ENCODE peak calls at places on chromosomes 2 and 18, in eight cellular contexts. One of them, this sample, is unnamed.

GRCh38 chr2:108396845-108397244 is 19.1 kb downstream of the SULT1C4 start:
- DNase-seq in epithelial cell of esophagus: peak
- DNase-seq in left lung: no peak
- DNase-seq in BE2C: peak
- DNase-seq in astrocyte of the cerebellum: no peak
- DNase-seq in transverse colon: no peak
- DNase-seq in AG04450: no peak
- DNase-seq in psoas muscle: no peak
- DNase-seq in this sample: peak

GRCh38 chr2:182229288-182229687 is 197.5 kb downstream of the PDE1A start:
- DNase-seq in left lung: no peak
- DNase-seq in BE2C: no peak
- DNase-seq in AG04450: no peak
- DNase-seq in psoas muscle: no peak
- DNase-seq in transverse colon: no peak
- DNase-seq in epithelial cell of esophagus: peak
- DNase-seq in astrocyte of the cerebellum: no peak
- DNase-seq in this sample: peak

GRCh38 chr18:11040823-11041712 is 108.3 kb downstream of the PIEZO2 start:
- DNase-seq in AG04450: peak
- DNase-seq in BE2C: peak
- DNase-seq in astrocyte of the cerebellum: peak
- DNase-seq in transverse colon: peak
- DNase-seq in epithelial cell of esophagus: peak
- DNase-seq in psoas muscle: no peak
- DNase-seq in left lung: no peak
- DNase-seq in this sample: peak

GRCh38 chr2:1742300-1742679 is 2.0 kb downstream of the PXDN start:
- DNase-seq in BE2C: no peak
- DNase-seq in transverse colon: no peak
- DNase-seq in astrocyte of the cerebellum: no peak
- DNase-seq in epithelial cell of esophagus: no peak
- DNase-seq in psoas muscle: no peak
- DNase-seq in left lung: no peak
- DNase-seq in AG04450: no peak
- DNase-seq in this sample: peak

GRCh38 chr2:64799592-64800252 is 146.0 kb upstream of the SERTAD2 start:
- DNase-seq in left lung: no peak
- DNase-seq in astrocyte of the cerebellum: no peak
- DNase-seq in epithelial cell of esophagus: peak
- DNase-seq in transverse colon: no peak
- DNase-seq in BE2C: peak
- DNase-seq in psoas muscle: no peak
- DNase-seq in AG04450: no peak
- DNase-seq in this sample: peak

GRCh38 chr18:62828091-62828640 is 112.8 kb downstream of the PHLPP1 start:
- DNase-seq in transverse colon: no peak
- DNase-seq in AG04450: no peak
- DNase-seq in psoas muscle: no peak
- DNase-seq in left lung: no peak
- DNase-seq in epithelial cell of esophagus: no peak
- DNase-seq in astrocyte of the cerebellum: no peak
- DNase-seq in BE2C: no peak
- DNase-seq in this sample: peak

GRCh38 chr2:218272531-218273212 is 2.4 kb downstream of the PNKD start:
- DNase-seq in epithelial cell of esophagus: peak
- DNase-seq in left lung: peak
- DNase-seq in astrocyte of the cerebellum: peak
- DNase-seq in transverse colon: peak
- DNase-seq in psoas muscle: peak
- DNase-seq in BE2C: peak
- DNase-seq in AG04450: no peak
- DNase-seq in this sample: peak

GRCh38 chr18:45521151-45521550 is 94.1 kb upstream of the SLC14A2 start:
- DNase-seq in psoas muscle: no peak
- DNase-seq in BE2C: no peak
- DNase-seq in left lung: no peak
- DNase-seq in epithelial cell of esophagus: no peak
- DNase-seq in transverse colon: no peak
- DNase-seq in astrocyte of the cerebellum: peak
- DNase-seq in AG04450: no peak
- DNase-seq in this sample: peak

GRCh38 chr2:47354013-47354816 is 48.7 kb upstream of the MSH2 start:
- DNase-seq in BE2C: peak
- DNase-seq in psoas muscle: no peak
- DNase-seq in left lung: no peak
- DNase-seq in AG04450: no peak
- DNase-seq in epithelial cell of esophagus: peak
- DNase-seq in transverse colon: peak
- DNase-seq in astrocyte of the cerebellum: peak
- DNase-seq in this sample: peak

GRCh38 chr2:127479219-127479825 is 47.0 kb downstream of the IWS1 start:
- DNase-seq in epithelial cell of esophagus: peak
- DNase-seq in astrocyte of the cerebellum: peak
- DNase-seq in BE2C: no peak
- DNase-seq in AG04450: peak
- DNase-seq in transverse colon: no peak
- DNase-seq in psoas muscle: no peak
- DNase-seq in left lung: no peak
- DNase-seq in this sample: peak

GRCh38 chr2:70280242-70280798 is 13.2 kb downstream of the SNRPG start:
- DNase-seq in epithelial cell of esophagus: no peak
- DNase-seq in left lung: no peak
- DNase-seq in astrocyte of the cerebellum: no peak
- DNase-seq in AG04450: no peak
- DNase-seq in transverse colon: no peak
- DNase-seq in BE2C: no peak
- DNase-seq in psoas muscle: no peak
- DNase-seq in this sample: no peak

GRCh38 chr18:7982216-7982615 is 415.1 kb downstream of the PTPRM start:
- DNase-seq in transverse colon: no peak
- DNase-seq in epithelial cell of esophagus: no peak
- DNase-seq in psoas muscle: no peak
- DNase-seq in left lung: no peak
- DNase-seq in AG04450: no peak
- DNase-seq in BE2C: no peak
- DNase-seq in astrocyte of the cerebellum: no peak
- DNase-seq in this sample: peak

GRCh38 chr18:8800445-8800844 is 95.1 kb downstream of the MTCL1 start:
- DNase-seq in psoas muscle: no peak
- DNase-seq in epithelial cell of esophagus: peak
- DNase-seq in astrocyte of the cerebellum: peak
- DNase-seq in AG04450: peak
- DNase-seq in BE2C: no peak
- DNase-seq in left lung: no peak
- DNase-seq in transverse colon: no peak
- DNase-seq in this sample: peak

GRCh38 chr18:11091746-11092145 is 57.6 kb downstream of the PIEZO2 start:
- DNase-seq in transverse colon: no peak
- DNase-seq in epithelial cell of esophagus: no peak
- DNase-seq in astrocyte of the cerebellum: no peak
- DNase-seq in left lung: no peak
- DNase-seq in psoas muscle: no peak
- DNase-seq in AG04450: no peak
- DNase-seq in BE2C: no peak
- DNase-seq in this sample: peak

GRCh38 chr2:45755585-45756330 is 104.3 kb downstream of the PRKCE start:
- DNase-seq in transverse colon: no peak
- DNase-seq in psoas muscle: no peak
- DNase-seq in astrocyte of the cerebellum: peak
- DNase-seq in AG04450: no peak
- DNase-seq in epithelial cell of esophagus: no peak
- DNase-seq in left lung: no peak
- DNase-seq in BE2C: no peak
- DNase-seq in this sample: peak

GRCh38 chr18:28009589-28009988 is 167.3 kb downstream of the CDH2 start:
- DNase-seq in epithelial cell of esophagus: no peak
- DNase-seq in astrocyte of the cerebellum: no peak
- DNase-seq in left lung: no peak
- DNase-seq in transverse colon: no peak
- DNase-seq in BE2C: no peak
- DNase-seq in AG04450: no peak
- DNase-seq in psoas muscle: no peak
- DNase-seq in this sample: no peak

GRCh38 chr2:181738483-181739015 is 58.2 kb upstream of the NEUROD1 start:
- DNase-seq in astrocyte of the cerebellum: no peak
- DNase-seq in AG04450: no peak
- DNase-seq in left lung: no peak
- DNase-seq in BE2C: no peak
- DNase-seq in psoas muscle: no peak
- DNase-seq in epithelial cell of esophagus: no peak
- DNase-seq in transverse colon: no peak
- DNase-seq in this sample: no peak

GRCh38 chr2:163155279-163155883 is 316.8 kb upstream of the KCNH7 start:
- DNase-seq in psoas muscle: no peak
- DNase-seq in AG04450: no peak
- DNase-seq in transverse colon: no peak
- DNase-seq in astrocyte of the cerebellum: peak
- DNase-seq in left lung: no peak
- DNase-seq in BE2C: no peak
- DNase-seq in epithelial cell of esophagus: peak
- DNase-seq in this sample: peak
- TF ChIP-seq CTCF in psoas muscle: peak
- TF ChIP-seq CTCF in AG04450: peak
- TF ChIP-seq CTCF in transverse colon: peak
- TF ChIP-seq CTCF in astrocyte of the cerebellum: peak
- TF ChIP-seq CTCF in left lung: peak
- TF ChIP-seq CTCF in BE2C: peak
- TF ChIP-seq CTCF in epithelial cell of esophagus: peak
- TF ChIP-seq CTCF in this sample: peak

DNA sequence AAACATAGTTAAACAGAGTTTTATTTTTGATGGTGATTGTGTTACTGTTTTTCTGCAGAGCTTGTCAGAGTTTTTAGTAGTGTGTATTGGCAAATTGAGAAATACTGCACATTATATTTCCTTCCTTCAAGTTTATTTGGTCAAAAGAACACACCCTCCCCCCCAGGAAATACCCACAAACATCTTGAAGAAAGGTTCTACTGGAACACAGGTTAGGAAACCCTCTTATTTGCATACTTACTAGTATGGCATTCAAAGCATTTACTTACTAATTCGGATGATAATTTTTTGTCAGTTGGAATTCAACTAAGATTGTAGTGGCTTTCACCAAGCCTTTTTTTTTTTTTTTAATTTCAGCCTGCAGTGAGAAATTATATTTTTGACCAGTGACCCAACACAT is 9.1 kb downstream of the CAB39 start:
- DNase-seq in left lung: no peak
- DNase-seq in astrocyte of the cerebellum: no peak
- DNase-seq in epithelial cell of esophagus: peak
- DNase-seq in psoas muscle: no peak
- DNase-seq in transverse colon: no peak
- DNase-seq in AG04450: no peak
- DNase-seq in BE2C: no peak
- DNase-seq in this sample: no peak
- H3K4me3 ChIP-seq in left lung: no peak
- H3K4me3 ChIP-seq in astrocyte of the cerebellum: no peak
- H3K4me3 ChIP-seq in epithelial cell of esophagus: no peak
- H3K4me3 ChIP-seq in psoas muscle: no peak
- H3K4me3 ChIP-seq in transverse colon: no peak
- H3K4me3 ChIP-seq in AG04450: no peak
- H3K4me3 ChIP-seq in BE2C: no peak
- H3K4me3 ChIP-seq in this sample: no peak

GRCh38 chr2:229350928-229351327 is 79.8 kb upstream of the PID1 start:
- DNase-seq in AG04450: no peak
- DNase-seq in BE2C: no peak
- DNase-seq in psoas muscle: no peak
- DNase-seq in transverse colon: no peak
- DNase-seq in astrocyte of the cerebellum: no peak
- DNase-seq in epithelial cell of esophagus: no peak
- DNase-seq in left lung: no peak
- DNase-seq in this sample: no peak
- TF ChIP-seq CTCF in AG04450: no peak
- TF ChIP-seq CTCF in BE2C: no peak
- TF ChIP-seq CTCF in psoas muscle: no peak
- TF ChIP-seq CTCF in transverse colon: no peak
- TF ChIP-seq CTCF in astrocyte of the cerebellum: no peak
- TF ChIP-seq CTCF in epithelial cell of esophagus: no peak
- TF ChIP-seq CTCF in left lung: no peak
- TF ChIP-seq CTCF in this sample: no peak

GRCh38 chr2:151977631-151978030 is 121.2 kb downstream of the CACNB4 start:
- DNase-seq in psoas muscle: no peak
- DNase-seq in BE2C: no peak
- DNase-seq in transverse colon: no peak
- DNase-seq in AG04450: no peak
- DNase-seq in epithelial cell of esophagus: no peak
- DNase-seq in left lung: no peak
- DNase-seq in astrocyte of the cerebellum: no peak
- DNase-seq in this sample: no peak

GRCh38 chr2:151976945-151977353 is 121.9 kb downstream of the CACNB4 start:
- DNase-seq in BE2C: no peak
- DNase-seq in epithelial cell of esophagus: no peak
- DNase-seq in transverse colon: no peak
- DNase-seq in psoas muscle: no peak
- DNase-seq in astrocyte of the cerebellum: no peak
- DNase-seq in AG04450: no peak
- DNase-seq in left lung: no peak
- DNase-seq in this sample: no peak

GRCh38 chr2:151974997-151975396 is 123.8 kb downstream of the CACNB4 start:
- DNase-seq in BE2C: no peak
- DNase-seq in astrocyte of the cerebellum: no peak
- DNase-seq in transverse colon: no peak
- DNase-seq in AG04450: no peak
- DNase-seq in epithelial cell of esophagus: no peak
- DNase-seq in psoas muscle: no peak
- DNase-seq in left lung: no peak
- DNase-seq in this sample: no peak

GRCh38 chr2:151973901-151974199 is 125.0 kb downstream of the CACNB4 start:
- DNase-seq in BE2C: peak
- DNase-seq in astrocyte of the cerebellum: peak
- DNase-seq in AG04450: no peak
- DNase-seq in psoas muscle: no peak
- DNase-seq in left lung: no peak
- DNase-seq in transverse colon: no peak
- DNase-seq in epithelial cell of esophagus: peak
- DNase-seq in this sample: peak

DNA sequence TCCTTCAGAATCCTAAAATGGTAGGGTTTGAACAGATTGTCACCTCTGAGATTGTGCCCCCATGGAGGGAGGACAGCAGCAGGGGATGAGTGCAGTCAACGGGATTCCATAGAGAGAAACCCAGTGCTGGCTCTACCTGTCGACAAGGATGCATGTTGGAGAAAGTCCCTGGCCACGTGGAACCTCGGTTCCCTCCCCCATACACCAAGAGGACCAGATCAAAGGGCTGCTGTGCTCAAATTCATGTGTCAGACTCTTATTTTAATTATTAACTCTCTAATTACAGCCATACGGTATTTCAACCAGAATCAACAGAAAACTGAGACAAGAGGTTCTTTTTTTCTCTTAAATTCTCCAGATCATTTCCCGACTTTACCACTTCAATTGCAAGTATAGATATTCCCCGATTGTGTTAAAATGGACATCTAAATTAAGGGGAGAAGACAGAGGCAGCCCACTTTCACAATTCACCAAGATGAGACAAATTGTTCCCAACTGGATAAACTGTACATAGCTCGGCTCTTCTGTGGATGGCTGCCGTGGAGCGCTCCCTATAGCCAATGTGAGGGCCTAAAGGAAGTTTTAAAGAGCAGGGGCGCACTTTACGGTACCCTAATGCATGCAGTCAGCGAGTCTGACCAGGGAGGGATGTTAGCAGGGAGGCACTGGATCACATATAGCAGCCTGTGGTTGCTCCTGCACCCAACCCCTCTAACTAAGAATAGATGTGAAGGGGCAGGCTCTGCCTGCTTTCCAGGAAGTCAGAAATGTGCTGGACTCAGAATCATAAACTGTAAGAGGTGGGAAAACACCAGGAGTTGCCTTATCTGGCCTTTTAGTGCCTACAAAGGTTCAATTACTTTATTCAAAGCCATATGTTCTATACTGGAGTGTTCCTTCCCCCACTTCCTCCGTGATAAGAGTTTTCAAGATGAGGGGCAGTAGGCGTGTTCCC is 123.1 kb downstream of the CACNB4 start:
- DNase-seq in epithelial cell of esophagus: no peak
- DNase-seq in BE2C: no peak
- DNase-seq in transverse colon: peak
- DNase-seq in AG04450: no peak
- DNase-seq in psoas muscle: no peak
- DNase-seq in left lung: no peak
- DNase-seq in astrocyte of the cerebellum: no peak
- DNase-seq in this sample: no peak
- H3K4me3 ChIP-seq in epithelial cell of esophagus: no peak
- H3K4me3 ChIP-seq in BE2C: no peak
- H3K4me3 ChIP-seq in transverse colon: no peak
- H3K4me3 ChIP-seq in AG04450: no peak
- H3K4me3 ChIP-seq in psoas muscle: no peak
- H3K4me3 ChIP-seq in left lung: no peak
- H3K4me3 ChIP-seq in astrocyte of the cerebellum: no peak
- H3K4me3 ChIP-seq in this sample: no peak

This sample was measured in fibroblast of mammary gland.